ENCODE peak calls at places on chromosomes 1 and 21, in four cellular contexts. K is GM03348, A is HTR-8/SVneo, F is NCI-H1436. E is an unnamed sample.
A peak's percentile ranks its signal among the peaks of the same experiment; 100 is the strongest.

GRCh38 chr1:26017606-26018005 is 4.0 kb upstream of the EXTL1 start:
- DNase-seq in F (no peak), A (no peak), K (peak; percentile 36), E (no peak)

GRCh38 chr1:77538956-77539509 is 143.4 kb downstream of the ZZZ3 start:
- DNase-seq in F (no peak), A (no peak), K (peak; percentile 82), E (no peak)

GRCh38 chr1:36328713-36329112 is 5.3 kb upstream of the EVA1B start:
- DNase-seq in F (no peak), A (no peak), K (no peak), E (no peak)

GRCh38 chr1:10911274-10912166 is 100.9 kb upstream of the TARDBP start:
- DNase-seq in F (no peak), A (no peak), K (no peak), E (no peak)

GRCh38 chr1:147580200-147580557 is 38.9 kb downstream of the BCL9 start:
- DNase-seq in K (no peak), F (no peak), A (peak; percentile 8), E (no peak)

GRCh38 chr1:92803140-92803887 is 18.4 kb upstream of the EVI5 start:
- DNase-seq in F (no peak), K (no peak), A (no peak), E (no peak)

GRCh38 chr1:167083871-167084270 is 6.3 kb downstream of the GPA33 start:
- DNase-seq in K (no peak), F (no peak), A (no peak), E (no peak)

GRCh38 chr1:46285730-46286477 is 17.5 kb downstream of the LRRC41 start:
- DNase-seq in K (no peak), F (no peak), A (no peak), E (peak; percentile 43)

GRCh38 chr1:26094677-26095383 is 16.8 kb upstream of the PDIK1L start:
- DNase-seq in F (no peak), K (peak; percentile 45), A (no peak), E (no peak)

GRCh38 chr1:162018418-162018817 is 5.3 kb downstream of the OLFML2B start:
- DNase-seq in F (no peak), K (no peak), A (no peak), E (no peak)

GRCh38 chr1:67853704-67854103 is 20.4 kb upstream of the GNG12 start:
- DNase-seq in K (peak; percentile 86), F (peak; percentile 76), A (peak; percentile 72), E (peak; percentile 21)

GRCh38 chr21:33360871-33361602 is 36.3 kb downstream of the IFNAR1 start:
- DNase-seq in A (peak; percentile 72), K (peak; percentile 80), F (peak; percentile 73), E (peak; percentile 85)

GRCh38 chr21:44800971-44801467 is 601 bp downstream of the UBE2G2 start:
- DNase-seq in K (peak; percentile 47), F (peak; percentile 39), A (peak; percentile 60), E (peak; percentile 68)

GRCh38 chr1:2204384-2205190 is 10.0 kb upstream of the FAAP20 start:
- DNase-seq in F (peak; percentile 83), A (peak; percentile 80), K (peak; percentile 98), E (no peak)

GRCh38 chr1:53371851-53372250 is 44.0 kb upstream of the LRP8 start:
- DNase-seq in K (no peak), F (no peak), A (no peak), E (no peak)

GRCh38 chr1:62746086-62746808 is 37.7 kb upstream of the ATG4C start:
- DNase-seq in A (peak; percentile 33), F (peak; percentile 20), K (peak; percentile 42), E (peak; percentile 50)

GRCh38 chr1:171081994-171082295 is 8.8 kb upstream of the FMO3 start:
- DNase-seq in K (no peak), F (no peak), A (no peak), E (no peak)

GRCh38 chr21:35102488-35103407 is 53.6 kb upstream of the RUNX1 start:
- DNase-seq in F (no peak), A (no peak), K (no peak), E (peak; percentile 80)

GRCh38 chr21:27802816-27803475 is 836.1 kb upstream of the ADAMTS5 start:
- DNase-seq in F (no peak), K (peak; percentile 65), A (peak; percentile 23), E (peak; percentile 4)

GRCh38 chr1:235455097-235455496 is 49.2 kb downstream of the B3GALNT2 start:
- DNase-seq in A (no peak), F (no peak), K (no peak), E (no peak)

GRCh38 chr1:164310166-164310565 is 248.8 kb upstream of the PBX1 start:
- DNase-seq in F (no peak), A (no peak), K (peak; percentile 30), E (no peak)

GRCh38 chr1:29962356-29962755 is 726.0 kb downstream of the PTPRU start:
- DNase-seq in K (no peak), A (no peak), F (no peak), E (no peak)

GRCh38 chr1:171267391-171267790 is 19.1 kb downstream of the FMO1 start:
- DNase-seq in K (no peak), F (no peak), A (no peak), E (no peak)

GRCh38 chr1:36941579-36941978 is 92.7 kb downstream of the GRIK3 start:
- DNase-seq in K (no peak), F (no peak), A (no peak), E (peak; percentile 75)

GRCh38 chr1:219659682-219660081 is 46.8 kb upstream of the ZC3H11B start:
- DNase-seq in K (no peak), F (no peak), A (no peak), E (no peak)

GRCh38 chr1:40818264-40818961 is 34.8 kb downstream of the KCNQ4 start:
- DNase-seq in F (no peak), K (peak; percentile 58), A (no peak), E (peak; percentile 84)

GRCh38 chr1:29811727-29812396 is 575.5 kb downstream of the PTPRU start:
- DNase-seq in K (no peak), F (no peak), A (no peak), E (no peak)

GRCh38 chr1:163069142-163069541 is at the start of gene RGS4:
- DNase-seq in A (peak; percentile 57), K (peak; percentile 89), F (peak; percentile 92), E (no peak)

GRCh38 chr1:205229916-205230700 is 2.4 kb downstream of the TMCC2 start:
- DNase-seq in K (no peak), F (no peak), A (no peak), E (peak; percentile 34)

GRCh38 chr1:193799948-193800690 is 613.7 kb upstream of the B3GALT2 start:
- DNase-seq in A (no peak), F (no peak), K (no peak), E (no peak)

GRCh38 chr1:175564723-175565122 is 178.7 kb downstream of the TNR start:
- DNase-seq in F (no peak), K (no peak), A (no peak), E (no peak)

GRCh38 chr1:230167419-230167852 is 100.4 kb downstream of the GALNT2 start:
- DNase-seq in A (peak; percentile 48), F (peak; percentile 33), K (peak; percentile 62), E (peak; percentile 79)

GRCh38 chr21:41366522-41367151 is 4.8 kb downstream of the MX2 start:
- DNase-seq in K (no peak), F (no peak), A (peak; percentile 69), E (peak; percentile 28)

GRCh38 chr1:44808938-44809917 is 905 bp downstream of the BTBD19 start:
- DNase-seq in F (no peak), A (no peak), K (peak; percentile 53), E (peak; percentile 82)

GRCh38 chr1:62744594-62745577 is 39.0 kb upstream of the ATG4C start:
- DNase-seq in F (no peak), K (no peak), A (no peak), E (no peak)

E was measured in OCI-LY7.